ENCODE peak calls at places on chromosomes 11 and 22, in five cellular contexts. K is endothelial cell of umbilical vein, X is PC-3, Q is psoas muscle, T is Peyer's patch. V is an unnamed sample.

GRCh38 chr11:117616979-117617378 is 180.0 kb downstream of the DSCAML1 start:
- DNase-seq in Q (no peak), T (no peak), K (no peak), X (no peak), V (no peak)

GRCh38 chr11:69008774-69009440 is 4.1 kb downstream of the MRGPRF start:
- DNase-seq in X (peak), T (peak), Q (peak), K (peak), V (peak)

GRCh38 chr11:117908261-117908895 is 20.8 kb downstream of the TMPRSS13 start:
- DNase-seq in X (no peak), T (no peak), K (no peak), Q (peak), V (peak)

GRCh38 chr11:92801685-92802084 is 167.8 kb upstream of the MTNR1B start:
- DNase-seq in T (no peak), K (no peak), X (no peak), Q (no peak), V (no peak)

GRCh38 chr11:11481371-11481770 is 128.3 kb upstream of the CSNK2A3 start:
- DNase-seq in T (no peak), K (no peak), X (no peak), Q (no peak), V (no peak)

GRCh38 chr11:57787920-57788716 is 26.5 kb downstream of the CTNND1 start:
- DNase-seq in Q (no peak), T (no peak), X (no peak), K (no peak), V (no peak)

GRCh38 chr11:61609000-61609969 is 28.4 kb upstream of the SYT7 start:
- DNase-seq in X (peak), K (no peak), T (peak), Q (no peak), V (no peak)

GRCh38 chr22:27242917-27243589 is 558.5 kb downstream of the MN1 start:
- DNase-seq in K (no peak), Q (no peak), T (peak), X (no peak), V (no peak)

GRCh38 chr11:60838132-60838531 is 3.8 kb upstream of the CCDC86 start:
- DNase-seq in T (no peak), K (no peak), X (no peak), Q (no peak), V (no peak)

GRCh38 chr11:92854952-92855351 is 114.5 kb upstream of the MTNR1B start:
- DNase-seq in T (no peak), K (no peak), X (no peak), Q (no peak), V (no peak)

GRCh38 chr11:27241316-27242122 is 121.5 kb downstream of the CCDC34 start:
- DNase-seq in T (no peak), K (no peak), Q (no peak), X (peak), V (no peak)

GRCh38 chr11:46906596-46906995 is 11.8 kb downstream of the LRP4 start:
- DNase-seq in T (no peak), K (peak), X (no peak), Q (no peak), V (peak)

GRCh38 chr22:36009085-36009484 is 19.5 kb downstream of the RBFOX2 start:
- DNase-seq in Q (no peak), K (peak), T (no peak), X (no peak), V (no peak)

GRCh38 chr11:132028380-132029240 is 658.2 kb downstream of the NTM start:
- DNase-seq in Q (no peak), X (peak), K (peak), T (no peak), V (no peak)

GRCh38 chr11:8318536-8318935 is 54.9 kb upstream of the LMO1 start:
- DNase-seq in X (no peak), Q (no peak), K (no peak), T (peak), V (peak)

GRCh38 chr22:47190276-47190956 is 428.0 kb downstream of the TBC1D22A start:
- DNase-seq in Q (peak), K (no peak), T (no peak), X (no peak), V (peak)

GRCh38 chr11:132022718-132023117 is 652.3 kb downstream of the NTM start:
- DNase-seq in K (no peak), Q (no peak), X (no peak), T (no peak), V (no peak)

GRCh38 chr11:67027943-67028542 is 5.1 kb downstream of the SYT12 start:
- DNase-seq in Q (no peak), K (no peak), X (no peak), T (no peak), V (no peak)

GRCh38 chr11:82960000-82960778 is 58.7 kb downstream of the DDIAS start:
- DNase-seq in Q (no peak), T (no peak), K (no peak), X (no peak), V (no peak)

GRCh38 chr22:19422440-19423301 is 8.9 kb downstream of the HIRA start:
- DNase-seq in Q (no peak), X (no peak), T (no peak), K (no peak), V (peak)

GRCh38 chr22:39684702-39685281 is 114.2 kb downstream of the CACNA1I start:
- DNase-seq in Q (no peak), T (no peak), X (peak), K (no peak), V (no peak)

GRCh38 chr22:24514241-24515024 is 19.3 kb downstream of the UPB1 start:
- DNase-seq in X (no peak), T (peak), Q (peak), K (no peak), V (no peak)

GRCh38 chr11:18567081-18567480 is 21.5 kb downstream of the UEVLD start:
- DNase-seq in T (no peak), K (no peak), Q (no peak), X (no peak), V (no peak)

GRCh38 chr22:46945481-46945880 is 183.0 kb downstream of the TBC1D22A start:
- DNase-seq in Q (no peak), K (no peak), T (no peak), X (no peak), V (no peak)

GRCh38 chr11:60927061-60927592 is 2.9 kb downstream of the TMEM132A start:
- DNase-seq in Q (peak), X (no peak), T (peak), K (no peak), V (no peak)

GRCh38 chr11:109374032-109374431 is 48.0 kb upstream of the C11orf87 start:
- DNase-seq in T (no peak), K (no peak), X (no peak), Q (no peak), V (no peak)

GRCh38 chr11:94938399-94939055 is 34.8 kb downstream of the CWC15 start:
- DNase-seq in K (peak), X (peak), T (no peak), Q (peak), V (no peak)

GRCh38 chr11:122422707-122423106 is 232.8 kb upstream of the UBASH3B start:
- DNase-seq in X (peak), T (no peak), K (no peak), Q (no peak), V (no peak)

GRCh38 chr22:37101311-37102063 is 8.0 kb downstream of the TMPRSS6 start:
- DNase-seq in K (no peak), T (no peak), Q (no peak), X (no peak), V (no peak)
- TF ChIP-seq CTCF in K (no peak), T (no peak), Q (no peak), X (no peak), V (no peak)

DNA sequence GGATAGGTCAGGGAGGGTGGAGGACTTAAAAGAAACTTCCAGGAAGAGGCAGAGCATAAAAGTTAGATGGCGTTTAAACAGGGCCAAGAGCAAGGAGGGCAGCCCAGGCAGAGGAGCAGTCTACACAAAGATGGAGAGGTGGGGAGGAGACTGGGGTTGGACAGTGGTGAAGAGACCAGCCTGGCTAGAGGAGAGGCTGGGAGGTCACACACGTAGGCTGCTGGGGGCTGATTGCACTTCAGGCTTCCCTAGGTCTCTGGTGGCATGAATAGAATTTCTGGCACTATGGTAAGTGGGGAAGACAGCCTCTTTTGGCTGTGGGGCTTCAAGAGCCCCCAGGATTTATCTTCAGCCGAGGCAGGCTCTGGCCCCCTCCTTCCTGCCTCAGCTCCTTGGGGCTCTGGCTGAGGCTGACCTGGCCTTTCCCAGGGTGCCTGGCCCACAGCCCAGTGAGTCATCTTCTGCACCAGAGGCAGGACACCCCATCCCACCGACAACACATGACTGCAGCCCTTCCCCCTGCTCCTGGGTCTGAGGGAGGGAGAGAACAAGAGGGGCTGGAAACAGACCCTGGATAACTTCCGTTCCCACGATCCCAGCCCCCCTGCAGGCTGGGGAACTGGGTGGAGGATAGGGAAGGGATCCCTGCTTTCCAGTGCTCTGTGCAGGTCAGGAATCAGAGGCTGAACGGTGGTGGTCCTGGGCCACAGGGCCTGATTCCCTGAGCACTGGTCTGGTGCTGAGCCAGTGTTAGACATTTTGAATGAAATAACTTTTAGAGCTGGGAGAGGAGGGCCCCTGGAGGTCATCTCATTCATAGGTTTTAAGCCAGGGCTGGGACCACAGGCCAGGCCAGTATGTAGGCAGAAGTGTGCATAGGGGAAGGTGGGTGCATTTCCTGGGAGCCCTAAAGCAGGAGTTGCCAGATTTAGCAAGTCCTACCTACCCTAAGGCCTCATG is 26.4 kb downstream of the ARHGEF17 start:
- DNase-seq in X (peak), K (peak), T (no peak), Q (peak), V (no peak)
- TF ChIP-seq CTCF in X (no peak), K (no peak), T (no peak), Q (no peak), V (no peak)

GRCh38 chr11:44633641-44634040 is 68.2 kb downstream of the CD82 start:
- DNase-seq in K (no peak), Q (no peak), X (no peak), T (no peak), V (peak)
- TF ChIP-seq CTCF in K (peak), Q (no peak), X (peak), T (no peak), V (no peak)

GRCh38 chr11:24781288-24781687 is 284.4 kb downstream of the LUZP2 start:
- DNase-seq in T (no peak), X (peak), K (peak), Q (no peak), V (no peak)

GRCh38 chr11:24779791-24780190 is 282.9 kb downstream of the LUZP2 start:
- DNase-seq in Q (no peak), X (peak), K (peak), T (no peak), V (no peak)
- TF ChIP-seq CTCF in Q (no peak), X (peak), K (peak), T (no peak), V (no peak)

DNA sequence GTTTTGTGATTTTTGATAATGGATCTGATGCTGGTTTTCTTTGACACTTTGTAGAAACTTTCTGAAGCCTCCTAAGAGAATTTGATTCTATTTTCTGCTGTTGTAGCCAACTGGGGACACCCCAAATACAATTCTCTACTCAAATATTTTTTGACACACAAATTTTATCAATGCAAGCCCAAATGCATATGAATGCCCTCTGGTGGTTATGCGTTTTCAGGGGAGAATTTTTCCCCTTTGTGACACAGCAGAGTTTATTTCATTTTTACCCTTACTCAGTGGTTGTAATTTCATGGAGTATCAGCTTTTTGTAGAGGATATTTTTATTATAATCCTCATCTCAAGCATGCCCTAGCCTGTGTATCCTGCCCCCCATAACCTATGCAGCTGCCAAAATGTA is 44.7 kb upstream of the MTMR2 start:
- DNase-seq in X (peak), T (no peak), Q (no peak), K (peak), V (no peak)
- TF ChIP-seq CTCF in X (peak), T (no peak), Q (peak), K (peak), V (no peak)

DNA sequence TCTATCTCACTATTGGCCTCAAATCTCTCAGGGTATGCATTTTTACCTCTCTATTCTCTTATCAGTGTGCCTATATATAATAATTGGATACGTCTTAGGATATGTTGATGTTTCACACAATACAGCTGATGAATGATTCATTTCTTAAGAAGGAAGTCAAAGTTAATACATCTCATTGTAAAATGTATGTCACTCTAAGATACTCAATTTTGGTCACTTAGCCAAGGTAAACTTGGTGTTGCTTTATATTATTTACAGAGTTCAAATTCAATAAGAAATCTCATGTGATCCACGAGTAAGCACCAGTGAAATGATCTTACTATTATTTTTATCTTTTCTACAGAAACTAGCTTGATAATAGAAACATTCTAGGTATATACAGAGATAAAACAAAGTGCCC is 1266.5 kb downstream of the JRKL start:
- DNase-seq in K (peak), T (no peak), Q (no peak), X (no peak), V (no peak)
- TF ChIP-seq CTCF in K (no peak), T (no peak), Q (no peak), X (no peak), V (no peak)

GRCh38 chr11:72353861-72354260 is 80.5 kb downstream of the CLPB start:
- DNase-seq in Q (no peak), T (no peak), K (no peak), X (peak), V (no peak)
- TF ChIP-seq CTCF in Q (peak), T (no peak), K (no peak), X (peak), V (no peak)

GRCh38 chr11:9858822-9859221 is 194.9 kb downstream of the SWAP70 start:
- DNase-seq in Q (no peak), K (peak), X (peak), T (no peak), V (no peak)

GRCh38 chr11:9859491-9860305 is 195.8 kb downstream of the SWAP70 start:
- DNase-seq in X (no peak), K (peak), Q (no peak), T (no peak), V (no peak)

GRCh38 chr11:9858218-9858617 is 194.3 kb downstream of the SWAP70 start:
- DNase-seq in K (peak), X (no peak), T (no peak), Q (no peak), V (no peak)

GRCh38 chr11:9862981-9863380 is 199.1 kb downstream of the SWAP70 start:
- DNase-seq in X (no peak), Q (no peak), T (no peak), K (peak), V (no peak)

DNA sequence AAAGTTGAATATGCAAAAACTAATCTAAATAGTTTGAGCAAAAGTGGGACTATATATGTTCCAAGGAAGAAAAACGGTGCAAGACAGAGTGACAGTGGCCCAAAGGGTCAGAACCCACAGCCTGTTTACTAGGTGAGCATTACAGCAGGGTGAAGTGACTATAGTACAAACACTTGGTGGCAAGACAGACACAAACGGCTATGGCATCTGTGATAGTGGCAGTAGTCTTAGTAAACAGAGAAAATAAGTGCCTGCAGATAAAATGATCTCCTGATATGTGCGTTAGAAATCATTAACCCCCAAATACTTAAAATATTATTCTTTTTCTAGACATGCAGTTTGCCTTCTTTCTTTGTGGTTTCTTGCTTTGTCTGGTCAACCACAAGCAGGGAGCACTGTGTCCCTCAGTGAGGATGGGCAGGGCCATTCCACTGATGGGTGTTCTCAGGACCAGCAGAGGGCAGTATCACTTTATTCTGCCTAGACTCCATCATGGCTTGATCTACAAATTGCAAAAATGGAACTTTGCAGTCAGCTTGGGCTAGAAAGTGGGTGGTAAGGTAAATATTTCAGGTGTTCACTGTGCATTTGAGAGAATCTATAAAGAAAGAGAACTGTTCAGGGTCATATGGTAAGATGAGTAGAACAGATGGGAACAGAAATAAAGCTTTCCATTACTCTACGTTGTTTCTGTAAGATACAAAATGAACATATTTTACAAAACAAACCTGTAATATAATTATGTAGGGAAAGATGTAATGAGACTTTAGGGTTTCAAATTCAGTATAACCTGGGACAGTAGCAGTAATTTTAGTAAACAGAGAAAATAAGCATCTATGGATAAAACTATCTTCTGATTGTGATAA is 198.2 kb downstream of the SWAP70 start:
- DNase-seq in K (peak), X (peak), T (no peak), Q (peak), V (no peak)
- TF ChIP-seq CTCF in K (peak), X (peak), T (peak), Q (peak), V (peak)

DNA sequence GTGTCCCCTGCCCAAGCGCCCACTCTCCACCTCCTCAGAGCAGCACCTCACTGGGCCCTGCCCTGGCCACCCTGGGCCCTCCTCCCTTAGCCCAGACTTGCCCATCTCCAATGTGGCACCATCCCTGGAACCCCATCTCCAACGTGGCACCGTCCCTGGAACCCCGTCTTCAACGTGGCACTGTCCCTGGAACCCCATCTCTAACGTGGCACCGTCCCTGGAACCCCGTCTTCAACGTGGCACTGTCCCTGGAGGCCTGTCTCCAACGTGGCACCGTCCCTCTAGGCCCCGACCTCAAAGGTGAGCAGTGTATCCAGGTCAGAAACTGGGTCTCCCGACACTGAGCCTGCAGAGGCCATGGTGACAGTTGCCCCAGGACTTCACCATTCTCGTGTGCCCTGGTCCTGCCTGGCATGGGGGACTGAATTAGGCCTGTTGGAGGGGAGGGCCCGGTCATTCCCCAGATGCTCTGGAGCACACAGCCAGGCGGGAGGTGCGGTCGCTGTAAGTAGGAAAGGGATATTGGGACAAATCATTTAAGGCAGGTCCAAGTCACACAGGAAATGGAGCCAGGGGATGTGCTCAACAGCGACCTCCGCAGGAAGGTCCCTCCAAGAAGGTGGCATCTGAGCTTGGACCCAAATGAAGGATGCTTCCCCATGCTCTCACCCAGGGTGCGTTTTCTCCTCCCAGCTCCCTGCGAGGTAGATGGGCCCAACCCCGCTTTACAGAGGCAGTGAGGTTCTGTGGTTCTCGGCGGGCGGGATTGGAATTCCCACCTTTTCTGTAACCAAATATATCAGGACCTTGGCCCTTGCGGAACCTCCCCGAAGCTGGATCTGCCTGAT is 2.4 kb upstream of the CTSD start:
- DNase-seq in Q (peak), K (no peak), X (no peak), T (peak), V (peak)
- TF ChIP-seq CTCF in Q (no peak), K (no peak), X (peak), T (no peak), V (no peak)

V was measured in spleen.